ENCODE peak calls at places on chromosomes 12 and 14, in six cellular contexts. T is HL-60, H is osteocyte, Z is GM13976, Y is ovary, F is NB4. L is an unnamed sample.

GRCh38 chr14:90839889-90840266 is 23.6 kb upstream of the TTC7B start:
- DNase-seq in H (peak), Z (no peak), Y (no peak), F (no peak), T (no peak), L (no peak)

GRCh38 chr12:96177013-96177412 is 17.2 kb upstream of the ELK3 start:
- DNase-seq in Y (no peak), F (peak), H (no peak), Z (no peak), T (peak), L (no peak)

GRCh38 chr14:32576088-32576795 is 247.1 kb downstream of the AKAP6 start:
- DNase-seq in Z (peak), H (no peak), Y (peak), T (peak), F (peak), L (peak)

GRCh38 chr12:12896261-12896660 is 4.9 kb downstream of the GPRC5A start:
- DNase-seq in Y (no peak), Z (no peak), F (no peak), T (no peak), H (no peak), L (no peak)

GRCh38 chr14:75123991-75124390 is 2.9 kb downstream of the NEK9 start:
- DNase-seq in H (no peak), F (peak), T (no peak), Z (no peak), Y (no peak), L (no peak)

GRCh38 chr12:111211910-111212757 is 156.8 kb downstream of the PHETA1 start:
- DNase-seq in F (peak), T (no peak), H (no peak), Y (no peak), Z (no peak), L (no peak)

GRCh38 chr12:67517181-67517887 is 131.2 kb upstream of the DYRK2 start:
- DNase-seq in Z (no peak), Y (peak), F (no peak), T (no peak), H (no peak), L (no peak)

GRCh38 chr12:81221681-81222080 is 143.8 kb downstream of the ACSS3 start:
- DNase-seq in Z (no peak), H (no peak), Y (no peak), T (no peak), F (no peak), L (no peak)

GRCh38 chr12:95838125-95838524 is 20.6 kb upstream of the SNRPF start:
- DNase-seq in T (no peak), Y (no peak), H (no peak), Z (no peak), F (no peak), L (no peak)

GRCh38 chr14:67557118-67557517 is 24.0 kb downstream of the PLEKHH1 start:
- DNase-seq in F (no peak), T (no peak), H (no peak), Y (no peak), Z (no peak), L (no peak)

GRCh38 chr12:104742551-104742961 is 215.5 kb downstream of the SLC41A2 start:
- DNase-seq in Z (no peak), H (no peak), Y (no peak), T (no peak), F (no peak), L (no peak)

GRCh38 chr12:124915249-124916236 is 1.1 kb upstream of the UBC start:
- DNase-seq in Z (no peak), H (no peak), F (no peak), T (no peak), Y (no peak), L (no peak)

GRCh38 chr14:55707365-55707804 is 127.4 kb downstream of the KTN1 start:
- DNase-seq in F (peak), Y (no peak), H (no peak), T (no peak), Z (no peak), L (no peak)

GRCh38 chr12:29320295-29321090 is 60.5 kb downstream of the ERGIC2 start:
- DNase-seq in Y (no peak), F (no peak), Z (no peak), H (no peak), T (no peak), L (no peak)

GRCh38 chr14:23063601-23064000 is 6.3 kb upstream of the CDH24 start:
- DNase-seq in T (no peak), Y (no peak), F (no peak), H (no peak), Z (no peak), L (no peak)

GRCh38 chr12:56884421-56884820 is 49.8 kb downstream of the SDR9C7 start:
- DNase-seq in H (no peak), T (no peak), F (no peak), Z (no peak), Y (no peak), L (no peak)

GRCh38 chr12:89756638-89757321 is 48.1 kb upstream of the ATP2B1 start:
- DNase-seq in Y (no peak), H (no peak), T (peak), Z (peak), F (peak), L (peak)

GRCh38 chr12:114955414-114956014 is 271.5 kb upstream of the TBX3 start:
- DNase-seq in H (no peak), Y (no peak), Z (no peak), T (no peak), F (no peak), L (no peak)

GRCh38 chr12:51938744-51939143 is 12.8 kb upstream of the ACVR1B start:
- DNase-seq in Y (no peak), H (no peak), Z (no peak), T (no peak), F (no peak), L (no peak)

GRCh38 chr12:26471560-26471959 is 276.2 kb downstream of the SSPN start:
- DNase-seq in Y (no peak), H (no peak), T (peak), F (peak), Z (peak), L (peak)

GRCh38 chr12:121295746-121296617 is 527 bp downstream of the CAMKK2 start:
- DNase-seq in H (no peak), Z (peak), F (peak), T (no peak), Y (no peak), L (peak)

GRCh38 chr12:54140958-54141388 is 47.8 kb downstream of the SMUG1 start:
- DNase-seq in Z (no peak), H (no peak), F (no peak), T (no peak), Y (peak), L (no peak)

GRCh38 chr14:104158827-104159798 is 20.7 kb downstream of the KIF26A start:
- DNase-seq in Y (peak), T (no peak), H (no peak), Z (no peak), F (peak), L (no peak)

GRCh38 chr14:104597576-104597975 is 7.0 kb downstream of the TMEM179 start:
- DNase-seq in H (no peak), Z (no peak), F (no peak), Y (no peak), T (no peak), L (no peak)

GRCh38 chr12:44876554-44877275 is 600 bp upstream of the NELL2 start:
- DNase-seq in F (no peak), Y (no peak), T (no peak), H (no peak), Z (peak), L (peak)

GRCh38 chr12:114425031-114425626 is 19.2 kb upstream of the TBX5 start:
- DNase-seq in H (no peak), T (no peak), Y (no peak), Z (no peak), F (no peak), L (no peak)

DNA sequence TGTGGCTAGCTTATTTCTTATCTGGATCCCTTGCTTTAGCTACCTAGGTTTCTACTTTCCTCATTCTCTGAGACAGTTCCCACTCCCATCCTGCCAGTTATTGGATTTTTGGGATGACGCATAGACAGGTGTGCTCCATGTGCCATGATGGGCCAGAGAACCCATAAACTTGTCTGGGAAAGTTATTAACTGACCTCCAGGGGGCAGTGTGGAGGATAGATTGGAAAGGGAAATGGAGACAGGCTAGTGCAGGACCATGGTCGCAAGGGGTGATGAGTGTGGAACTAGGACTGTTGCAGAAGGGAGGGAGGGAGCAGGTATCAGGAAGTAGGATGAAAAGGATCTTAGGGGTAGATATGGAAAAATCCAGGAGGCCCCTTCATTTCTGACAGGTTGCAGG is 80.3 kb downstream of the ESRRB start:
- DNase-seq in Z (peak), T (no peak), F (peak), Y (no peak), H (no peak), L (peak)
- TF ChIP-seq CTCF in Z (peak), T (no peak), F (peak), Y (no peak), H (peak), L (peak)

GRCh38 chr12:109795023-109795422 is 38.2 kb downstream of the TRPV4 start:
- DNase-seq in Y (no peak), T (no peak), F (peak), Z (no peak), H (no peak), L (no peak)

GRCh38 chr12:109800536-109800935 is 32.7 kb downstream of the TRPV4 start:
- DNase-seq in F (no peak), T (no peak), H (no peak), Y (no peak), Z (no peak), L (no peak)

GRCh38 chr12:109798691-109799090 is 34.5 kb downstream of the TRPV4 start:
- DNase-seq in Y (no peak), T (no peak), H (no peak), F (no peak), Z (no peak), L (no peak)

GRCh38 chr12:109796057-109796456 is 37.1 kb downstream of the TRPV4 start:
- DNase-seq in Y (no peak), F (no peak), T (no peak), Z (no peak), H (no peak), L (no peak)

DNA sequence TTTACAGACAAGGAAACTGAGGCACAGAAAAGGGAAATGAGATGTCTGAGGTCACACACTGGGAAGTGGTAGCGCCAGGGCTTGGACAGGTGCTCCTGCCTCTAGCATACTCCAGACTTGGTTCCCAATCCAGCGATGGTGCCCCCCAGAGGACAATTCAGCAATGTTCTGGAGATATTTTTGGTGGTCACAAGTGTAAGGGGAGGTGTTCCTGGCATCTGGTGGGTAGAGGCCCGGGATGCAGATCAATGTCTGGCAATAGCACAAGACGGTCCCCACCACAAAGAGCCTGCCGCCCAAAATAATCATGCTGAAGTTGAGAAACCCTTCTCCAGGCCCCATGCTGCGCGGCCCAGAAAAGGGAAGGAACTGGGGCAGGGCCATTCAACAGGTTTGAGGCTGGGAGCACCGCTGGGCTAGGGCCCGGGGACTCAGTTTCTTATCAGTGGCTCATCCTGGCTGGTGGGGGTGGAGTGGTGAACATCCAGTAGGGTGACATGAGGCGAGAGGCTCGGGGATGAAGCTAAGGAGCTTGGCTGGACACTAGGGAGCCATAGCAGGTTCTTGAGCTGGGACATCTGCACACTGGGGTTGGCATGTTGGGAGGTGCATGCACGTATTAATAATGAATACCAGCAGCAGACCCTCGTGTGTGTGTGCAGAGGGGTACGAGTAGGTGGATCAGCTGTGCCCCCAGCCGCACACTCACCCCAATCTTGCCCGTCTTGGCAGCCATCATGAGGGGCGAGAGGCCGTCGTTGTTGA is 35.1 kb downstream of the TRPV4 start:
- DNase-seq in T (no peak), H (no peak), F (peak), Z (no peak), Y (no peak), L (no peak)
- TF ChIP-seq CTCF in T (no peak), H (peak), F (peak), Z (no peak), Y (no peak), L (peak)

GRCh38 chr14:29419736-29420135 is 507.9 kb downstream of the PRKD1 start:
- DNase-seq in Y (no peak), H (no peak), T (no peak), F (no peak), Z (no peak), L (no peak)

GRCh38 chr14:29426083-29426482 is 501.6 kb downstream of the PRKD1 start:
- DNase-seq in T (no peak), H (no peak), Z (no peak), F (no peak), Y (no peak), L (no peak)

DNA sequence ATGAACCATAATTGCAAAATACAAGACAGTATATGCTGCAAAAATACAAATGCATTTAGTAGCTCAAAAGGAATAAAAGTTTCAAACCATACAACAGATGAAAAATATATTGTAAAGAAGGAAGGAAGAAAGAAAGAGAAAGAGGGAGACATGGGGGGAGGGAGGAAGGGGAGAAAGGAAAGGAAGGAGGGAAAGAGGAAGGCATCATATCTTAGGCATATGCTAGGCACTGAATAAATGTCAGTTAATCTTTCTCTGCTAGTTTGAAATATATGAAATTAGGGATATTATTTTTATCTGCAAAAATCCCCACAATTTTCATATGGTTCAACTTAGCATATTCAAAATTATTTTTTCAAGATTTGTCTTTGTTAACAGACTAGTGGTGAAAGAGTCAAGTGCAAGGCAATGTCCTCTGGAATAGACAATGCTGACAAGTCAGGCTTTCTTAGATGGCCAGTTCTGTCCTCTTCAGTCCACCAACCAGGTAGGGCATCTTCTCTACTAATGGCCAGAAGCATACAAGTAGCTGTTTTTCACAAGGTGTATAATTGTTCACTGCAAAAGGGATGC is 506.4 kb downstream of the PRKD1 start:
- DNase-seq in H (no peak), F (no peak), Z (no peak), Y (no peak), T (no peak), L (no peak)
- TF ChIP-seq CTCF in H (no peak), F (no peak), Z (no peak), Y (no peak), T (no peak), L (no peak)

GRCh38 chr12:6157482-6157881 is 33.0 kb upstream of the VWF start:
- DNase-seq in Y (no peak), T (no peak), Z (no peak), F (no peak), H (no peak), L (no peak)

GRCh38 chr12:6158749-6159148 is 34.3 kb upstream of the VWF start:
- DNase-seq in Z (no peak), F (no peak), H (no peak), Y (no peak), T (no peak), L (no peak)

GRCh38 chr12:6158263-6158662 is 33.8 kb upstream of the VWF start:
- DNase-seq in T (no peak), H (no peak), Z (no peak), Y (no peak), F (no peak), L (no peak)

GRCh38 chr12:6154730-6155459 is 30.4 kb upstream of the VWF start:
- DNase-seq in T (no peak), F (no peak), H (no peak), Z (no peak), Y (no peak), L (no peak)
- TF ChIP-seq CTCF in T (no peak), F (no peak), H (no peak), Z (no peak), Y (no peak), L (no peak)

GRCh38 chr14:93005135-93005813 is 82.3 kb downstream of the CHGA start:
- DNase-seq in Z (no peak), F (no peak), H (no peak), T (no peak), Y (no peak), L (no peak)
- TF ChIP-seq CTCF in Z (no peak), F (no peak), H (no peak), T (no peak), Y (no peak), L (no peak)